ENCODE peak calls at places on chromosomes 12 and 14, in six cellular contexts. Z is CMK; E is left colon; T is stimulated activated CD4-positive, alpha-beta T cell treated with anti-CD3 and anti-CD28 coated beads, Interleukin-1b, Interleukin-23, amount 100 ng/mL, for 24 hours; F is cardiac muscle cell; P is activated CD8-positive, alpha-beta T cell treated with anti-CD3 and anti-CD28 coated beads for 36 hours. X is an unnamed sample.

GRCh38 chr14:58305730-58306129 is 7.4 kb downstream of the ARID4A start:
- DNase-seq in Z (no peak), P (no peak), T (no peak), F (no peak), E (no peak), X (no peak)

GRCh38 chr12:53443955-53444354 is 2.4 kb downstream of the PRR13 start:
- DNase-seq in E (no peak), Z (no peak), P (no peak), T (no peak), F (no peak), X (no peak)

GRCh38 chr12:56551070-56551469 is 29.4 kb downstream of the RBMS2 start:
- DNase-seq in T (no peak), E (no peak), Z (no peak), P (no peak), F (no peak), X (no peak)

GRCh38 chr12:89140141-89140540 is 212.2 kb downstream of the DUSP6 start:
- DNase-seq in P (no peak), F (no peak), T (no peak), E (no peak), Z (no peak), X (peak; percentile 43)

GRCh38 chr14:58296731-58297130 is 1.6 kb upstream of the ARID4A start:
- DNase-seq in P (no peak), T (no peak), Z (no peak), F (no peak), E (no peak), X (peak; percentile 24)

GRCh38 chr12:32217354-32218310 is 111.0 kb downstream of the BICD1 start:
- DNase-seq in P (no peak), Z (no peak), F (no peak), T (no peak), E (no peak), X (peak; percentile 84)

GRCh38 chr14:82854851-82855250 is 1321.2 kb upstream of the SEL1L start:
- DNase-seq in Z (no peak), P (no peak), F (peak; percentile 36), T (no peak), E (no peak), X (no peak)

GRCh38 chr12:21438643-21439042 is 1.2 kb downstream of the PYROXD1 start:
- DNase-seq in Z (no peak), T (no peak), F (no peak), P (no peak), E (no peak), X (no peak)

GRCh38 chr12:100399095-100399494 is 42.2 kb downstream of the SLC17A8 start:
- DNase-seq in F (no peak), E (no peak), T (no peak), P (no peak), Z (no peak), X (no peak)

GRCh38 chr14:69839017-69839416 is 40.2 kb upstream of the SMOC1 start:
- DNase-seq in P (no peak), F (no peak), Z (no peak), T (no peak), E (no peak), X (no peak)